ENCODE peak calls at places on chromosomes 1 and 21, in nine cellular contexts. E, X, V, O, J, C, S, Z and P are unnamed samples.

GRCh38 chr1:162368451-162368850 is 8.2 kb downstream of the SPATA46 start:
- DNase-seq in S (no peak), E (no peak), O (no peak), X (no peak), V (no peak), Z (no peak), C (no peak), J (no peak), P (no peak)

GRCh38 chr1:212915245-212916091 is 34.9 kb upstream of the VASH2 start:
- DNase-seq in E (no peak), O (no peak), J (peak), S (no peak), X (peak), Z (no peak), V (no peak), C (no peak), P (no peak)

GRCh38 chr1:41592451-41593125 is 108.1 kb upstream of the EDN2 start:
- DNase-seq in J (no peak), O (no peak), E (no peak), X (no peak), S (no peak), Z (no peak), V (no peak), C (no peak), P (no peak)

GRCh38 chr1:172883387-172883791 is 167.4 kb downstream of the TNFSF18 start:
- DNase-seq in Z (no peak), J (no peak), E (no peak), X (peak), O (no peak), V (no peak), S (no peak), C (no peak), P (no peak)

GRCh38 chr1:220789532-220790147 is 2.9 kb downstream of the MTARC1 start:
- DNase-seq in S (no peak), V (no peak), Z (no peak), E (no peak), X (peak), C (no peak), J (no peak), O (no peak), P (no peak)

GRCh38 chr21:25457411-25457810 is 149.9 kb downstream of the MRPL39 start:
- DNase-seq in J (peak), X (peak), C (no peak), O (no peak), Z (peak), E (no peak), V (peak), S (no peak), P (no peak)

GRCh38 chr21:42201615-42202161 is 17.3 kb upstream of the ABCG1 start:
- DNase-seq in X (no peak), S (no peak), C (no peak), V (no peak), J (no peak), O (no peak), Z (no peak), E (no peak), P (no peak)

GRCh38 chr1:198465201-198466144 is 75.0 kb downstream of the ATP6V1G3 start:
- DNase-seq in S (no peak), Z (peak), E (no peak), V (peak), O (no peak), J (peak), X (peak), C (no peak), P (no peak)

GRCh38 chr1:3275471-3276340 is 178.8 kb upstream of the ARHGEF16 start:
- DNase-seq in S (no peak), Z (no peak), C (no peak), V (no peak), E (no peak), J (peak), X (peak), O (no peak), P (no peak)

GRCh38 chr1:21168444-21168843 is 8.3 kb downstream of the EIF4G3 start:
- DNase-seq in S (no peak), O (no peak), J (no peak), X (no peak), V (no peak), C (no peak), E (no peak), Z (no peak), P (no peak)

GRCh38 chr1:181334724-181335123 is 148.6 kb upstream of the CACNA1E start:
- DNase-seq in Z (no peak), C (no peak), O (no peak), E (no peak), V (no peak), X (no peak), S (no peak), J (no peak), P (no peak)

GRCh38 chr1:156114919-156115513 is 505 bp downstream of the LMNA start:
- DNase-seq in J (no peak), Z (no peak), X (no peak), V (no peak), E (peak), O (peak), S (no peak), C (no peak), P (peak)

GRCh38 chr1:198179556-198179981 is 22.8 kb downstream of the NEK7 start:
- DNase-seq in Z (no peak), O (no peak), V (no peak), J (peak), E (no peak), C (no peak), S (no peak), X (peak), P (no peak)

GRCh38 chr1:231808990-231809389 is 182.4 kb downstream of the DISC1 start:
- DNase-seq in Z (no peak), C (no peak), X (peak), V (peak), J (peak), E (no peak), O (peak), S (peak), P (no peak)

GRCh38 chr1:119565131-119565772 is 58.2 kb downstream of the HSD3B1 start:
- DNase-seq in C (no peak), E (no peak), S (no peak), Z (peak), X (no peak), O (no peak), J (no peak), V (no peak), P (no peak)

GRCh38 chr1:5651027-5651410 is 341.2 kb downstream of the NPHP4 start:
- DNase-seq in Z (no peak), S (no peak), C (no peak), V (no peak), O (no peak), J (no peak), X (no peak), E (no peak), P (no peak)

GRCh38 chr1:2416403-2416802 is 4.0 kb upstream of the PEX10 start:
- DNase-seq in V (no peak), E (no peak), O (no peak), Z (no peak), C (peak), S (no peak), J (no peak), X (no peak), P (no peak)

GRCh38 chr1:172325562-172325961 is 94.9 kb upstream of the C1orf105 start:
- DNase-seq in J (peak), C (no peak), Z (no peak), E (no peak), O (no peak), V (peak), S (no peak), X (peak), P (no peak)

GRCh38 chr1:226223157-226223785 is at the start of gene MIXL1:
- DNase-seq in C (no peak), X (no peak), S (no peak), V (no peak), E (peak), Z (no peak), O (no peak), J (no peak), P (peak)

GRCh38 chr1:223641523-223642039 is 23.9 kb downstream of the CAPN8 start:
- DNase-seq in S (peak), V (no peak), J (no peak), Z (no peak), O (no peak), E (no peak), X (no peak), C (no peak), P (no peak)

DNA sequence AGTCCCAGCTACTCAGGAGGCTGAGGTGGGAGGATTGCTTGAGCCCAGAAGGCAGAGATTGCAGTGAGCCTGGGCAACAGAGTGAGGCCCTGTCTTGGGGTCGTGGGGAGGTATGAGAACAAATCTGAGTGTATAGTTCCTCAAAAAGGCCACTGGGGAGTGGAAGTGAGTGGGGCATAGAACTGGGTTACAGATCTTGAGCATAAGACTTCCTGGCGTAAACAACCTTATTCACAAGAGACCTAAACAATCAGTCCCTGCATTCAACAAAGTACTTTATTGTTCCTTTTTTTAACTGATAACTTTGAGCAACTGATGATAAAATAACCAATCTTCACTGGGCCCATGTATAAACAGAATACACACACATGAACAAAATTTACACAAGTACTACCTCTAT is 72.7 kb upstream of the MUTYH start:
- DNase-seq in X (no peak), O (no peak), S (no peak), Z (no peak), E (no peak), J (no peak), V (no peak), C (no peak), P (no peak)
- TF ChIP-seq CTCF in X (no peak), O (no peak), S (no peak), Z (peak), E (no peak), J (no peak), V (no peak), C (no peak), P (no peak)

DNA sequence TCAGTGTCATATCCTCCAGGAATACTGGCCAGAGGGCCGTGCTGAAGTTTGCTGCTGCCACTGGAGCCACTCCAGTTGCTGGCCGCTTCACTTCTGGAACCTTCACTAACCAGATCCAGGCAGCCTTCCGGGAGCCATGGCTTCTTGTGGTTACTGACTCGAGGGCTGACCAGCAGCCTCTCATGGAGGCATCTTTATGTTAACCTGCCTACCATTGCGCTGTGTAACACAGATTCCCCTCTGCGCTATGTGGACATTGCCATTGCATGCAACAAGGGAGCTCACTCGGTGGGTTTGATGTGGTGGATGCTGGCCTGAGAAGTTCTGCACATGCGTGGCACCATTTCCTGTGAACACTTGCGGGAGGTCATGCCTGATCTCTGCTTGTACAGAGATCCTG is 24.8 kb downstream of the MTR start:
- DNase-seq in J (no peak), S (no peak), V (no peak), O (peak), C (no peak), X (no peak), Z (no peak), E (no peak), P (no peak)
- TF ChIP-seq CTCF in J (no peak), S (no peak), V (no peak), O (no peak), C (no peak), X (no peak), Z (no peak), E (no peak), P (no peak)

GRCh38 chr1:16913866-16914662 is 7.7 kb upstream of the CROCC start:
- DNase-seq in Z (peak), X (peak), S (peak), O (peak), J (peak), E (peak), V (peak), C (peak), P (peak)

GRCh38 chr1:16918371-16918770 is 3.4 kb upstream of the CROCC start:
- DNase-seq in C (no peak), V (no peak), O (no peak), S (no peak), Z (no peak), J (no peak), X (no peak), E (peak), P (no peak)

GRCh38 chr1:16913616-16913865 is 8.2 kb upstream of the CROCC start:
- DNase-seq in E (no peak), Z (no peak), V (no peak), J (no peak), O (no peak), S (no peak), C (no peak), X (no peak), P (no peak)

GRCh38 chr1:16920951-16921350 is 780 bp upstream of the CROCC start:
- DNase-seq in E (peak), Z (no peak), V (no peak), O (no peak), J (no peak), X (no peak), C (no peak), S (no peak), P (no peak)

GRCh38 chr1:16915627-16915973 is 6.1 kb upstream of the CROCC start:
- DNase-seq in V (no peak), S (peak), E (no peak), O (no peak), C (no peak), J (no peak), Z (no peak), X (no peak), P (no peak)
- TF ChIP-seq CTCF in V (no peak), S (no peak), E (no peak), O (no peak), C (no peak), J (peak), Z (no peak), X (peak), P (peak)

DNA sequence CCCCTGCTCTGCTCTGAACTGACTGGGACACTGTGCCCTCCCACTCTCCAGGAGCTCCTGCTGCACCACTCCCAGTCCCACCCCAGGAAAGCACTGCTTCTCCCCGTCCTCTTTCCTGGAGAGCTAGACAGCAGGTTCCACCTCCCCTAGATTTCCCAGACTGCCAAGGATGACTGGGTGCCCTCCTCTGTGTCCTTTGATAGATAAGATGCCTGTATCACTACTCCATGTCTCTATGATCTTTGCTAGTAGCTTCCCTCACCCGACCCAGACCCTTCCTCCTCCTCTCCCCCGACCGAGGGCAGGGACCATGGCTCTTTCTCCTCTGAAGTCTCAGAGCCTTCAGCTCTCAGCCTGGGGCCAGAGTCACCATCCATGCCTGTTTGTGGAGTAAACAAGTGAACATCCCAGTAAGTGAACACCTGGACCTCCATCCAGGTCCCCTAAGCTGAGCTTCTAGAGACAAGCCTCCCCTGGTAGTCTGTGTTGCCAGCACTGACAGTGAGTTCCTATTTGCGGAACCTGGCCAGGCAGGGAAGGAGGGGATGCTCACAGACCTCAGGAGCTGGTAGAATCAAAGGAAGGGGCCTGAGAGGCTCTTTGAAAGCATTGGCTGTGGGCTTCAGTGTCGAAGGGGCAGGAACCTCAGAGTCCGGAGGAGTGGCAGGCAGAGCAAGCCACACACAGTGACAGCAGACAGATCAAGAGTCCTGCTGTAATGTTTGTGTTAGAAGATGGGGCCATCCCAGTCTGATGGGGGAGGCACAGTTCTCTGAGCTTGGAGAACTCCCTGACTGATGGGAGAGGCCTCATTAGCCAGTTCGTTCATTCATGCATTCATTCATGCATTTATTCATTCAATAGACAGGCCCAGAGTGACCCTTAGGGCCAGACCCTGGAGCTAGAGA is 104.1 kb downstream of the PAX7 start:
- DNase-seq in E (no peak), C (no peak), X (no peak), Z (no peak), S (no peak), J (no peak), V (no peak), O (no peak), P (no peak)
- TF ChIP-seq CTCF in E (no peak), C (no peak), X (no peak), Z (no peak), S (no peak), J (no peak), V (no peak), O (no peak), P (no peak)

GRCh38 chr1:46333300-46334029 is 7.1 kb upstream of the NSUN4 start:
- DNase-seq in S (no peak), X (peak), J (peak), C (no peak), E (no peak), Z (peak), V (peak), O (no peak), P (no peak)
- TF ChIP-seq CTCF in S (no peak), X (peak), J (peak), C (no peak), E (no peak), Z (peak), V (no peak), O (no peak), P (peak)